ENCODE peak calls at places on chromosomes 6 and 20, in nine cellular contexts. U is AG20443; F is stimulated activated naive CD4-positive, alpha-beta T cell; I is CD8-positive, alpha-beta memory T cell; V is PC-3; B is fibroblast of the aortic adventitia; O is activated T-cell treated with anti-CD3 and anti-CD28 coated beads, Interleukin-2, amount 50 U/mL, for 72 hours; W is fibroblast of pulmonary artery; E is naive B cell. Y is an unnamed sample.
A peak's percentile ranks its signal among the peaks of the same experiment; 100 is the strongest.

GRCh38 chr6:1267057-1267732 is 44.7 kb upstream of the FOXQ1 start:
- DNase-seq in U (no peak), F (no peak), I (no peak), V (peak; percentile 86), B (no peak), O (no peak), W (no peak), E (no peak), Y (no peak)

GRCh38 chr6:33018904-33019303 is 9.5 kb upstream of the HLA-DOA start:
- DNase-seq in U (peak; percentile 70), F (peak; percentile 7), I (peak; percentile 27), V (no peak), B (peak; percentile 62), O (peak; percentile 50), W (peak; percentile 19), E (peak; percentile 91), Y (peak; percentile 59)

GRCh38 chr6:169092375-169092774 is 161.3 kb downstream of the THBS2 start:
- DNase-seq in U (no peak), F (no peak), I (no peak), V (peak; percentile 6), B (peak; percentile 59), O (no peak), W (peak; percentile 71), E (no peak), Y (peak; percentile 41)

GRCh38 chr6:105515054-105515453 is 112.2 kb upstream of the PREP start:
- DNase-seq in U (no peak), F (no peak), I (no peak), V (no peak), B (no peak), O (no peak), W (no peak), E (no peak), Y (no peak)

GRCh38 chr6:45704056-45704790 is 311.4 kb downstream of the CLIC5 start:
- DNase-seq in U (no peak), F (no peak), I (no peak), V (no peak), B (no peak), O (no peak), W (no peak), E (no peak), Y (no peak)

GRCh38 chr6:13000537-13000936 is 284.0 kb downstream of the PHACTR1 start:
- DNase-seq in U (no peak), F (no peak), I (no peak), V (no peak), B (no peak), O (no peak), W (no peak), E (no peak), Y (no peak)

GRCh38 chr6:35688605-35689322 is at the start of gene FKBP5:
- DNase-seq in U (peak; percentile 98), F (peak; percentile 71), I (peak; percentile 85), V (peak; percentile 91), B (peak; percentile 78), O (peak; percentile 95), W (peak; percentile 89), E (peak; percentile 87), Y (peak; percentile 99)

GRCh38 chr20:48740714-48741113 is 87.1 kb downstream of the PREX1 start:
- DNase-seq in U (no peak), F (no peak), I (no peak), V (no peak), B (no peak), O (no peak), W (no peak), E (no peak), Y (no peak)

GRCh38 chr6:137016366-137016765 is 28.4 kb downstream of the IL20RA start:
- DNase-seq in U (no peak), F (no peak), I (no peak), V (no peak), B (peak; percentile 84), O (no peak), W (peak; percentile 30), E (no peak), Y (no peak)

GRCh38 chr6:93343476-93343875 is 75.9 kb downstream of the EPHA7 start:
- DNase-seq in U (no peak), F (no peak), I (no peak), V (no peak), B (no peak), O (no peak), W (no peak), E (no peak), Y (no peak)

GRCh38 chr20:11453430-11453829 is 464.3 kb upstream of the BTBD3 start:
- DNase-seq in U (no peak), F (no peak), I (no peak), V (peak; percentile 71), B (peak; percentile 56), O (no peak), W (peak; percentile 65), E (no peak), Y (peak; percentile 77)

GRCh38 chr20:5511930-5512329 is 195.2 kb upstream of the PROKR2 start:
- DNase-seq in U (no peak), F (no peak), I (no peak), V (no peak), B (no peak), O (no peak), W (no peak), E (no peak), Y (no peak)

GRCh38 chr20:48607544-48607865 is 220.3 kb downstream of the PREX1 start:
- DNase-seq in U (no peak), F (no peak), I (no peak), V (no peak), B (no peak), O (no peak), W (no peak), E (no peak), Y (no peak)

GRCh38 chr6:16704706-16705402 is 56.4 kb downstream of the ATXN1 start:
- DNase-seq in U (peak; percentile 20), F (no peak), I (no peak), V (peak; percentile 54), B (peak; percentile 37), O (peak; percentile 72), W (peak; percentile 41), E (no peak), Y (no peak)

GRCh38 chr6:147023148-147023547 is 181.1 kb upstream of the STXBP5 start:
- DNase-seq in U (no peak), F (no peak), I (no peak), V (no peak), B (no peak), O (no peak), W (no peak), E (no peak), Y (no peak)

GRCh38 chr6:14316911-14317535 is 199.5 kb downstream of the CD83 start:
- DNase-seq in U (no peak), F (no peak), I (no peak), V (peak; percentile 26), B (no peak), O (peak; percentile 33), W (no peak), E (no peak), Y (peak; percentile 34)

GRCh38 chr20:25608774-25609173 is 15.0 kb downstream of the NANP start:
- DNase-seq in U (no peak), F (no peak), I (no peak), V (no peak), B (no peak), O (no peak), W (no peak), E (no peak), Y (no peak)

GRCh38 chr6:27517928-27518787 is 45.3 kb upstream of the ZNF184 start:
- DNase-seq in U (no peak), F (no peak), I (no peak), V (peak; percentile 46), B (no peak), O (no peak), W (no peak), E (no peak), Y (no peak)

GRCh38 chr6:49463612-49463967 is 420 bp downstream of the CENPQ start:
- DNase-seq in U (no peak), F (no peak), I (no peak), V (no peak), B (no peak), O (no peak), W (no peak), E (no peak), Y (no peak)

Y was measured in osteoblast.